ENCODE peak calls at places on chromosomes 5 and 9, in ten cellular contexts. U is stimulated activated CD4-positive, alpha-beta T cell treated with anti-CD3 and anti-CD28 coated beads, Interleukin-2, amount 100 ng/mL, for 24 hours; S is nucleus accumbens; P is pancreas; Z is Peyer's patch; G is GM03348; Q is SJCRH30; L is NCI-H446 treated with DMSO at 0.1 percent for 48 hours; C is GM06990; E is stimulated activated CD8-positive, alpha-beta memory T cell treated with anti-CD3 and anti-CD28 coated beads, Interleukin-12 subunit alpha, Interleukin-12 subunit beta, amount 100 ng/mL, for 1 hour. Y is an unnamed sample.

GRCh38 chr5:43256261-43256966 is 56.8 kb downstream of the HMGCS1 start:
- DNase-seq in Q (no peak), Z (no peak), C (no peak), L (no peak), E (no peak), S (no peak), U (no peak), P (no peak), G (no peak), Y (no peak)

GRCh38 chr9:279674-280073 is 65.0 kb downstream of the DOCK8 start:
- DNase-seq in P (no peak), C (no peak), G (no peak), S (no peak), E (no peak), L (no peak), Q (no peak), Z (no peak), U (no peak), Y (no peak)

GRCh38 chr5:28313543-28314334 is 1275.4 kb upstream of the CDH9 start:
- DNase-seq in E (no peak), G (no peak), C (no peak), Z (no peak), L (no peak), U (no peak), P (no peak), Q (no peak), S (no peak), Y (no peak)

GRCh38 chr5:102651466-102651865 is 103.6 kb upstream of the PAM start:
- DNase-seq in Z (no peak), G (no peak), U (no peak), S (no peak), P (no peak), Q (no peak), L (peak), C (no peak), E (no peak), Y (no peak)

GRCh38 chr9:31137850-31138160 is 1246.6 kb upstream of the ACO1 start:
- DNase-seq in U (no peak), G (no peak), Z (no peak), P (no peak), S (no peak), E (no peak), L (no peak), Q (no peak), C (no peak), Y (no peak)

GRCh38 chr5:3878267-3878666 is 282.6 kb downstream of the IRX1 start:
- DNase-seq in S (no peak), Q (no peak), P (no peak), Z (no peak), C (no peak), L (no peak), G (no peak), E (no peak), U (no peak), Y (no peak)

GRCh38 chr9:4596165-4596922 is 65.8 kb upstream of the PLPP6 start:
- DNase-seq in C (peak), S (no peak), P (no peak), L (no peak), U (peak), E (no peak), G (no peak), Q (no peak), Z (peak), Y (peak)

GRCh38 chr5:3695818-3696217 is 100.2 kb downstream of the IRX1 start:
- DNase-seq in C (no peak), Z (no peak), Q (no peak), G (no peak), E (no peak), P (no peak), U (no peak), L (no peak), S (no peak), Y (no peak)

GRCh38 chr9:19174127-19174921 is 47.0 kb upstream of the PLIN2 start:
- DNase-seq in C (peak), L (peak), G (peak), S (no peak), P (no peak), Z (no peak), U (peak), E (no peak), Q (peak), Y (peak)

GRCh38 chr9:89811896-89812450 is 207.2 kb downstream of the GADD45G start:
- DNase-seq in L (no peak), E (no peak), P (no peak), Z (no peak), U (no peak), Q (no peak), C (no peak), G (no peak), S (no peak), Y (no peak)

GRCh38 chr5:84623034-84623433 is 238.4 kb upstream of the EDIL3 start:
- DNase-seq in P (no peak), Z (no peak), L (no peak), E (no peak), U (no peak), C (no peak), S (no peak), Q (no peak), G (no peak), Y (no peak)

GRCh38 chr5:51488803-51489642 is 105.8 kb downstream of the ISL1 start:
- DNase-seq in L (no peak), U (no peak), E (no peak), S (no peak), P (no peak), G (no peak), Z (no peak), C (no peak), Q (no peak), Y (no peak)

GRCh38 chr9:36893911-36894310 is 140.2 kb downstream of the PAX5 start:
- DNase-seq in G (no peak), E (no peak), C (no peak), S (no peak), P (no peak), L (no peak), Q (no peak), U (no peak), Z (peak), Y (no peak)

GRCh38 chr5:93584531-93585053 is 1.6 kb downstream of the NR2F1 start:
- DNase-seq in G (no peak), S (no peak), U (no peak), P (no peak), Z (no peak), E (no peak), C (no peak), L (no peak), Q (peak), Y (no peak)

GRCh38 chr9:111330124-111330523 is at the start of gene OR2K2:
- DNase-seq in G (no peak), S (no peak), U (no peak), E (no peak), P (no peak), L (no peak), Q (no peak), Z (no peak), C (no peak), Y (no peak)

GRCh38 chr5:173888473-173889135 is 455 bp downstream of the CPEB4 start:
- DNase-seq in Q (no peak), L (no peak), C (peak), P (peak), U (peak), G (peak), Z (no peak), E (no peak), S (peak), Y (peak)

GRCh38 chr5:124453221-124454032 is 293.0 kb downstream of the ZNF608 start:
- DNase-seq in L (no peak), U (no peak), Z (peak), C (peak), Q (no peak), P (no peak), E (no peak), S (no peak), G (no peak), Y (no peak)

GRCh38 chr5:172902497-172903472 is 56.4 kb upstream of the RPL26L1 start:
- DNase-seq in G (peak), L (no peak), P (peak), Q (peak), C (no peak), Z (peak), E (no peak), U (no peak), S (peak), Y (peak)

GRCh38 chr5:139121120-139121519 is 77.0 kb downstream of the SIL1 start:
- DNase-seq in U (no peak), G (no peak), E (no peak), S (no peak), P (no peak), Z (no peak), Q (no peak), C (no peak), L (no peak), Y (no peak)

GRCh38 chr9:84669293-84670105 is at the start of gene NTRK2:
- DNase-seq in U (peak), E (no peak), C (peak), Z (no peak), Q (no peak), L (no peak), S (peak), G (peak), P (peak), Y (no peak)

GRCh38 chr5:157918811-157919742 is 60.1 kb upstream of the CLINT1 start:
- DNase-seq in S (no peak), P (no peak), L (no peak), Z (no peak), C (peak), U (peak), Q (no peak), G (no peak), E (peak), Y (peak)

GRCh38 chr9:97038909-97039781 is at the start of gene CTSV:
- DNase-seq in E (peak), Q (peak), S (peak), G (peak), Z (peak), U (peak), C (peak), L (peak), P (peak), Y (peak)

GRCh38 chr9:112050544-112051475 is 124.3 kb downstream of the SUSD1 start:
- DNase-seq in S (no peak), Q (peak), C (no peak), G (peak), E (no peak), P (no peak), Z (no peak), U (no peak), L (no peak), Y (peak)

GRCh38 chr5:32299059-32299677 is 13.6 kb downstream of the MTMR12 start:
- DNase-seq in G (no peak), C (no peak), Z (no peak), L (no peak), E (no peak), S (no peak), Q (no peak), P (no peak), U (no peak), Y (no peak)

GRCh38 chr5:14676320-14676719 is 11.8 kb downstream of the OTULIN start:
- DNase-seq in Q (no peak), C (peak), U (peak), G (no peak), L (no peak), P (peak), S (no peak), Z (no peak), E (no peak), Y (no peak)

GRCh38 chr9:37761511-37761910 is 7.9 kb downstream of the TRMT10B start:
- DNase-seq in E (no peak), P (no peak), S (no peak), L (no peak), C (no peak), G (peak), Q (no peak), Z (no peak), U (no peak), Y (no peak)

GRCh38 chr9:123769723-123770122 is 160.2 kb downstream of the DENND1A start:
- DNase-seq in U (no peak), C (no peak), P (peak), Z (no peak), L (peak), E (no peak), S (peak), Q (no peak), G (no peak), Y (no peak)

GRCh38 chr5:2608391-2608790 is 143.1 kb downstream of the IRX2 start:
- DNase-seq in U (no peak), C (no peak), E (no peak), Q (peak), L (no peak), S (no peak), P (no peak), Z (no peak), G (no peak), Y (no peak)

GRCh38 chr5:52709171-52709925 is 78.4 kb upstream of the ITGA1 start:
- DNase-seq in G (no peak), C (no peak), U (no peak), E (no peak), P (no peak), S (no peak), Q (no peak), L (no peak), Z (no peak), Y (no peak)

GRCh38 chr5:146767534-146767933 is 111.0 kb downstream of the PPP2R2B start:
- DNase-seq in C (no peak), U (no peak), L (no peak), Z (no peak), Q (no peak), S (no peak), E (no peak), G (no peak), P (no peak), Y (no peak)

GRCh38 chr9:69397384-69398214 is 72.6 kb downstream of the ENTREP1 start:
- DNase-seq in U (no peak), L (peak), P (no peak), C (no peak), Q (no peak), E (no peak), Z (no peak), G (peak), S (no peak), Y (no peak)

GRCh38 chr9:86287013-86287412 is 4.7 kb upstream of the ISCA1 start:
- DNase-seq in Z (no peak), P (no peak), S (no peak), Q (no peak), U (peak), C (no peak), E (no peak), L (no peak), G (peak), Y (no peak)

GRCh38 chr9:136342191-136343120 is 15.1 kb downstream of the GPSM1 start:
- DNase-seq in P (peak), C (peak), Q (no peak), Z (peak), L (no peak), U (peak), S (peak), E (peak), G (peak), Y (peak)

GRCh38 chr9:34671307-34671706 is 8.8 kb upstream of the CCL27 start:
- DNase-seq in P (no peak), C (no peak), E (no peak), G (no peak), Z (no peak), Q (no peak), S (no peak), U (no peak), L (no peak), Y (no peak)

GRCh38 chr9:18676501-18676900 is 202.5 kb downstream of the ADAMTSL1 start:
- DNase-seq in S (no peak), L (no peak), C (no peak), U (no peak), G (no peak), Z (no peak), P (no peak), Q (no peak), E (no peak), Y (no peak)

GRCh38 chr5:164679461-164679860 is 1174.0 kb downstream of the MAT2B start:
- DNase-seq in G (no peak), Q (no peak), U (no peak), L (no peak), C (no peak), E (no peak), P (no peak), Z (no peak), S (no peak), Y (no peak)

GRCh38 chr9:34985311-34985899 is 4.1 kb upstream of the DNAJB5 start:
- DNase-seq in L (no peak), S (peak), G (peak), Q (peak), P (no peak), U (peak), C (no peak), E (peak), Z (peak), Y (peak)

GRCh38 chr5:147576646-147577535 is 67.0 kb upstream of the DPYSL3 start:
- DNase-seq in L (no peak), E (peak), Q (peak), S (peak), U (peak), C (peak), P (no peak), Z (no peak), G (peak), Y (peak)

GRCh38 chr9:18324928-18325327 is 149.0 kb upstream of the ADAMTSL1 start:
- DNase-seq in P (no peak), L (no peak), Z (no peak), S (no peak), E (no peak), G (no peak), C (no peak), Q (no peak), U (no peak), Y (no peak)

GRCh38 chr9:91033802-91034201 is 232.2 kb downstream of the SYK start:
- DNase-seq in E (peak), P (no peak), L (no peak), Z (peak), Q (peak), U (peak), S (no peak), C (peak), G (peak), Y (peak)

Y was measured in transverse colon.